ENCODE peak calls at places on chromosomes 11 and 22, in seven cellular contexts. X, F, W, D, G, A and M are unnamed samples.
A peak's percentile ranks its signal among the peaks of the same experiment; 100 is the strongest.

GRCh38 chr11:19433367-19433766 is 192.6 kb upstream of the E2F8 start:
- DNase-seq in X (no peak), F (no peak), W (no peak), D (no peak), G (no peak), A (no peak), M (no peak)

GRCh38 chr22:29093980-29094379 is 21.1 kb downstream of the KREMEN1 start:
- DNase-seq in X (no peak), F (no peak), W (peak; percentile 44), D (no peak), G (no peak), A (no peak), M (peak; percentile 3)

GRCh38 chr11:107196732-107197131 is 178.5 kb upstream of the GUCY1A2 start:
- DNase-seq in X (no peak), F (no peak), W (no peak), D (no peak), G (no peak), A (no peak), M (no peak)

GRCh38 chr22:43147821-43148220 is 3.5 kb upstream of the TSPO start:
- DNase-seq in X (no peak), F (peak; percentile 76), W (no peak), D (no peak), G (no peak), A (no peak), M (peak; percentile 21)

GRCh38 chr22:28711820-28712777 is 29.5 kb downstream of the CHEK2 start:
- DNase-seq in X (no peak), F (no peak), W (no peak), D (no peak), G (no peak), A (no peak), M (no peak)

GRCh38 chr22:20268350-20269012 is 363 bp upstream of the RTN4R start:
- DNase-seq in X (peak; percentile 60), F (peak; percentile 85), W (peak; percentile 80), D (peak; percentile 93), G (peak; percentile 54), A (no peak), M (peak; percentile 77)

GRCh38 chr11:121389651-121390050 is 62.5 kb upstream of the SORL1 start:
- DNase-seq in X (peak; percentile 34), F (no peak), W (no peak), D (no peak), G (peak; percentile 79), A (no peak), M (peak; percentile 78)

GRCh38 chr11:43943357-43943930 is 1.0 kb downstream of the C11orf96 start:
- DNase-seq in X (no peak), F (no peak), W (no peak), D (no peak), G (no peak), A (no peak), M (no peak)

GRCh38 chr11:62431171-62431895 is 12.5 kb downstream of the SCGB1A1 start:
- DNase-seq in X (no peak), F (no peak), W (no peak), D (no peak), G (no peak), A (no peak), M (no peak)

GRCh38 chr11:43508511-43508918 is 149.8 kb downstream of the TTC17 start:
- DNase-seq in X (no peak), F (no peak), W (no peak), D (no peak), G (no peak), A (no peak), M (no peak)

GRCh38 chr11:86811637-86812321 is 11.4 kb downstream of the PRSS23 start:
- DNase-seq in X (no peak), F (no peak), W (no peak), D (no peak), G (no peak), A (no peak), M (no peak)

GRCh38 chr11:69950120-69950519 is 128.0 kb upstream of the ANO1 start:
- DNase-seq in X (peak; percentile 85), F (no peak), W (no peak), D (peak; percentile 88), G (peak; percentile 17), A (no peak), M (no peak)

GRCh38 chr11:88739524-88739923 is 326.3 kb downstream of the GRM5 start:
- DNase-seq in X (no peak), F (no peak), W (no peak), D (no peak), G (no peak), A (no peak), M (no peak)

GRCh38 chr11:106608677-106609076 is 409.6 kb downstream of the GUCY1A2 start:
- DNase-seq in X (no peak), F (no peak), W (no peak), D (no peak), G (no peak), A (no peak), M (no peak)

GRCh38 chr11:3995307-3995706 is 99.3 kb upstream of the RRM1 start:
- DNase-seq in X (no peak), F (no peak), W (no peak), D (no peak), G (no peak), A (no peak), M (no peak)

GRCh38 chr11:132177106-132177505 is 806.7 kb downstream of the NTM start:
- DNase-seq in X (no peak), F (no peak), W (no peak), D (no peak), G (no peak), A (no peak), M (no peak)

GRCh38 chr11:17762309-17762974 is 27.9 kb downstream of the KCNC1 start:
- DNase-seq in X (no peak), F (no peak), W (no peak), D (peak; percentile 44), G (no peak), A (no peak), M (no peak)

GRCh38 chr11:122159173-122159701 is 43.2 kb upstream of the BLID start:
- DNase-seq in X (no peak), F (no peak), W (peak; percentile 43), D (no peak), G (no peak), A (no peak), M (peak; percentile 46)

GRCh38 chr11:69971741-69972140 is 106.4 kb upstream of the ANO1 start:
- DNase-seq in X (no peak), F (no peak), W (no peak), D (no peak), G (no peak), A (no peak), M (no peak)

GRCh38 chr11:16527525-16528246 is 171.3 kb upstream of the SOX6 start:
- DNase-seq in X (no peak), F (no peak), W (no peak), D (no peak), G (no peak), A (no peak), M (no peak)

GRCh38 chr22:37198290-37199102 is 10.4 kb upstream of the C1QTNF6 start:
- DNase-seq in X (peak; percentile 77), F (peak; percentile 94), W (peak; percentile 91), D (peak; percentile 82), G (peak; percentile 87), A (peak; percentile 92), M (peak; percentile 79)

GRCh38 chr11:119422505-119423416 is at the start of gene THY1:
- DNase-seq in X (peak; percentile 90), F (no peak), W (no peak), D (no peak), G (no peak), A (no peak), M (peak; percentile 48)

GRCh38 chr22:30399718-30400117 is 2.9 kb downstream of the SEC14L2 start:
- DNase-seq in X (no peak), F (no peak), W (no peak), D (no peak), G (no peak), A (no peak), M (no peak)

GRCh38 chr22:30398685-30399680 is 2.2 kb downstream of the SEC14L2 start:
- DNase-seq in X (no peak), F (no peak), W (no peak), D (no peak), G (no peak), A (no peak), M (no peak)

GRCh38 chr22:30400159-30400558 is 3.3 kb downstream of the SEC14L2 start:
- DNase-seq in X (no peak), F (no peak), W (no peak), D (no peak), G (no peak), A (no peak), M (no peak)

GRCh38 chr22:30397656-30398635 is 1.1 kb downstream of the SEC14L2 start:
- DNase-seq in X (no peak), F (no peak), W (no peak), D (peak; percentile 15), G (no peak), A (no peak), M (no peak)

GRCh38 chr22:30396871-30397655 is at the start of gene SEC14L2:
- DNase-seq in X (peak; percentile 65), F (peak; percentile 88), W (peak; percentile 68), D (no peak), G (peak; percentile 71), A (peak; percentile 89), M (peak; percentile 82)
- H3K4me1 ChIP-seq in X (peaks cover 6% of the 10 kb centered on the region), F (peaks cover 17% of the 10 kb centered on the region), W (peaks cover 9% of the 10 kb centered on the region), D (peaks cover 5% of the 10 kb centered on the region), G (peaks cover 14% of the 10 kb centered on the region), A (peaks cover 38% of the 10 kb centered on the region), M (peaks cover 39% of the 10 kb centered on the region)

GRCh38 chr11:66600219-66600923 is 7.4 kb downstream of the CCS start:
- DNase-seq in X (no peak), F (no peak), W (no peak), D (no peak), G (no peak), A (no peak), M (no peak)
- H3K4me1 ChIP-seq in X (no peaks in the 10 kb centered on the region), F (peaks cover 6% of the 10 kb centered on the region), W (peaks cover 2% of the 10 kb centered on the region), D (peaks cover 11% of the 10 kb centered on the region), G (peaks cover 34% of the 10 kb centered on the region), A (peaks cover under 1% of the 10 kb centered on the region), M (peaks cover 7% of the 10 kb centered on the region)

GRCh38 chr11:116852261-116853125 is 15.1 kb upstream of the APOA1 start:
- DNase-seq in X (no peak), F (no peak), W (peak; percentile 71), D (no peak), G (no peak), A (no peak), M (no peak)
- H3K4me1 ChIP-seq in X (no peaks in the 10 kb centered on the region), F (peaks cover 24% of the 10 kb centered on the region), W (peaks cover 12% of the 10 kb centered on the region), D (peaks cover 14% of the 10 kb centered on the region), G (peaks cover 58% of the 10 kb centered on the region), A (peaks cover 24% of the 10 kb centered on the region), M (peaks cover 25% of the 10 kb centered on the region)

DNA sequence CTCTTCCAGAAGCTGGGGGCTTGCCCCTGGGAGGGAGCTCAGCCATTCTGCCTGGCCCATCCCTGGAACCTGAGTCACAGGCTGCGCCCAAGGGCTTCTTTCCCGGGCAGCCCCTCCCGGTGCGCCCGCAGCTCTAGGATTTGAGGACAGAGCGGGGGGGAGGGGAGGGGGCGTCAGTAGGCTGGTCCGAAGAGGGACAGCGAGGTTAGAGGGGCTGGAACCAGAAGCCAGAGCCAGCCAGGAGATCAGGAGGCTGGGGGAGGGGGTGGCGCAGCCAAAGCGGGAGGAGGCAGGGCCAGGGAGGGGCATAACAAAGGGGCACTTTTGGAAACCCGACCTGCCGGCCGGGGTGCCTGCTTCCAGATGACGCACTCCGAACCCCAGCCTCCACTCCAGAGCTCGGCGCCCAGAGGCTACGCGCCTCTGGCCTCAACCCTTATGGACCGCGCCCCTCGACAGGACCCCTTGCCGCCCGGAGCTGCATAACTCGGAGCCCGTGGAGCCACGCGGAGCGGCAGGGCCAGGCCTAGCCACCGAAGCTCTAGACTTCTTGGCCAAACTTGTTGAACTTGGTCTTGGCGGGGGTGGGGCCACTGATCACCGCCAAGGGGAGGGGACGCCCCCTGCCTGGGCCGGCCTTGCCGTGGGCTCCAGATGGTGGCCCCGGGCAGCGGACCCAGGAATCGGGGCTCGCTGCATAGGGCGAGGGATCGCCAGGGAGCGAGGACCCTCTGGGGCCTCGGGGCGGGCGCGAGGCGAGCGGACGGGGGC is 744 bp downstream of the PACSIN3 start:
- DNase-seq in X (peak; percentile 96), F (peak; percentile 88), W (peak; percentile 76), D (no peak), G (peak; percentile 91), A (no peak), M (peak; percentile 87)
- H3K4me1 ChIP-seq in X (no peaks in the 10 kb centered on the region), F (peaks cover 37% of the 10 kb centered on the region), W (peaks cover 8% of the 10 kb centered on the region), D (peaks cover 7% of the 10 kb centered on the region), G (peaks cover 32% of the 10 kb centered on the region), A (peaks cover 47% of the 10 kb centered on the region), M (peaks cover 38% of the 10 kb centered on the region)